ENCODE peak calls at places on chromosomes 12 and 14, in five cellular contexts. B, I, Y, P and A are unnamed samples.

GRCh38 chr14:37903561-37904191 is 304.0 kb upstream of the SSTR1 start:
- DNase-seq in B (peak; percentile 47), I (peak; percentile 80), Y (peak; percentile 61), P (peak; percentile 53), A (peak; percentile 38)

GRCh38 chr12:68450947-68451260 is 118.7 kb upstream of the MDM1 start:
- DNase-seq in B (no peak), I (no peak), Y (no peak), P (no peak), A (no peak)

GRCh38 chr12:14589169-14590004 is 21.7 kb upstream of the PLBD1 start:
- DNase-seq in B (no peak), I (no peak), Y (no peak), P (no peak), A (no peak)

GRCh38 chr12:39272934-39273770 is 169.8 kb downstream of the KIF21A start:
- DNase-seq in B (peak; percentile 31), I (peak; percentile 47), Y (peak; percentile 2), P (peak; percentile 32), A (peak; percentile 26)

GRCh38 chr14:68359862-68360552 is 432.9 kb downstream of the ZFP36L1 start:
- DNase-seq in B (peak; percentile 39), I (no peak), Y (no peak), P (peak; percentile 20), A (peak; percentile 9)

GRCh38 chr12:7101047-7101693 is 7.8 kb downstream of the C1RL start:
- DNase-seq in B (no peak), I (no peak), Y (no peak), P (no peak), A (no peak)

GRCh38 chr12:63150255-63151060 is 543 bp downstream of the AVPR1A start:
- DNase-seq in B (no peak), I (no peak), Y (peak; percentile 3), P (no peak), A (no peak)

GRCh38 chr12:104485651-104486341 is 29.0 kb downstream of the CHST11 start:
- DNase-seq in B (peak; percentile 30), I (no peak), Y (no peak), P (no peak), A (peak; percentile 85)

GRCh38 chr12:97300431-97300830 is 162.2 kb upstream of the RMST start:
- DNase-seq in B (no peak), I (no peak), Y (no peak), P (no peak), A (no peak)

GRCh38 chr12:46609281-46609623 is 216.5 kb downstream of the SLC38A4 start:
- DNase-seq in B (no peak), I (no peak), Y (no peak), P (no peak), A (no peak)